ENCODE peak calls at places on chromosomes 11 and 22, in five cellular contexts. E, M, R, J and P are unnamed samples.

GRCh38 chr11:19429108-19429760 is 188.5 kb upstream of the E2F8 start:
- DNase-seq in E (no peak), M (no peak), R (no peak), J (no peak), P (no peak)

GRCh38 chr11:76166314-76166713 is 40.0 kb downstream of the WNT11 start:
- DNase-seq in E (no peak), M (no peak), R (no peak), J (no peak), P (peak; percentile 50)

GRCh38 chr11:2209370-2209801 is 37.8 kb upstream of the TH start:
- DNase-seq in E (no peak), M (no peak), R (no peak), J (peak; percentile 41), P (no peak)

GRCh38 chr11:282630-283360 is 4.6 kb downstream of the NLRP6 start:
- DNase-seq in E (no peak), M (no peak), R (no peak), J (peak; percentile 43), P (no peak)

GRCh38 chr11:62974848-62975522 is 9.8 kb downstream of the SLC22A6 start:
- DNase-seq in E (no peak), M (no peak), R (no peak), J (peak; percentile 67), P (no peak)

GRCh38 chr11:2578006-2578933 is 121.5 kb downstream of the KCNQ1OT1 start:
- DNase-seq in E (no peak), M (no peak), R (no peak), J (no peak), P (no peak)

GRCh38 chr11:13271060-13271693 is 6.4 kb upstream of the BMAL1 start:
- DNase-seq in E (no peak), M (no peak), R (no peak), J (no peak), P (no peak)

GRCh38 chr11:2801711-2802388 is 83.7 kb downstream of the CDKN1C start:
- DNase-seq in E (no peak), M (no peak), R (no peak), J (peak; percentile 44), P (no peak)

GRCh38 chr22:44956835-44957234 is 53.0 kb downstream of the PHF21B start:
- DNase-seq in E (no peak), M (no peak), R (no peak), J (no peak), P (no peak)

GRCh38 chr11:48093795-48094642 is 113.7 kb downstream of the PTPRJ start:
- DNase-seq in E (peak; percentile 78), M (no peak), R (no peak), J (peak; percentile 8), P (peak; percentile 25)

GRCh38 chr11:93166867-93167266 is 30.9 kb downstream of the SLC36A4 start:
- DNase-seq in E (no peak), M (no peak), R (no peak), J (no peak), P (no peak)

GRCh38 chr11:96168623-96169022 is 174.4 kb downstream of the MAML2 start:
- DNase-seq in E (peak; percentile 93), M (no peak), R (peak; percentile 46), J (no peak), P (peak; percentile 96)

GRCh38 chr22:32245042-32245441 is 10.1 kb downstream of the SLC5A4 start:
- DNase-seq in E (no peak), M (no peak), R (no peak), J (no peak), P (no peak)

GRCh38 chr11:47057374-47057773 is 119.3 kb downstream of the ARFGAP2 start:
- DNase-seq in E (no peak), M (no peak), R (no peak), J (no peak), P (peak; percentile 46)

GRCh38 chr11:31325162-31325561 is 44.4 kb downstream of the DCDC1 start:
- DNase-seq in E (peak; percentile 44), M (no peak), R (peak; percentile 14), J (no peak), P (peak; percentile 56)

GRCh38 chr11:9731256-9731655 is 67.4 kb downstream of the SWAP70 start:
- DNase-seq in E (no peak), M (no peak), R (no peak), J (no peak), P (no peak)

GRCh38 chr22:49462795-49463194 is 364.9 kb downstream of the BRD1 start:
- DNase-seq in E (no peak), M (no peak), R (no peak), J (no peak), P (no peak)

GRCh38 chr11:62431171-62431895 is 12.5 kb downstream of the SCGB1A1 start:
- DNase-seq in E (peak; percentile 92), M (no peak), R (peak; percentile 20), J (no peak), P (peak; percentile 87)

GRCh38 chr11:134033696-134034491 is 35.0 kb upstream of the JAM3 start:
- DNase-seq in E (peak; percentile 85), M (peak; percentile 72), R (peak; percentile 69), J (peak; percentile 78), P (peak; percentile 91)

GRCh38 chr22:46076651-46077339 is 73.5 kb upstream of the PPARA start:
- DNase-seq in E (peak; percentile 37), M (no peak), R (no peak), J (no peak), P (no peak)

GRCh38 chr22:29994027-29994715 is 86.1 kb upstream of the HORMAD2 start:
- DNase-seq in E (peak; percentile 89), M (no peak), R (peak; percentile 53), J (no peak), P (peak; percentile 74)

GRCh38 chr11:47179655-47179991 is 2.9 kb upstream of the ARFGAP2 start:
- DNase-seq in E (peak; percentile 35), M (peak; percentile 32), R (peak; percentile 65), J (peak; percentile 65), P (peak; percentile 66)

GRCh38 chr11:119368121-119369034 is 13.1 kb downstream of the USP2 start:
- DNase-seq in E (peak; percentile 34), M (no peak), R (no peak), J (no peak), P (peak; percentile 48)

GRCh38 chr11:78219493-78220217 is 30.9 kb downstream of the USP35 start:
- DNase-seq in E (no peak), M (no peak), R (no peak), J (no peak), P (no peak)

GRCh38 chr11:33479216-33479615 is 221.4 kb downstream of the C11orf91 start:
- DNase-seq in E (no peak), M (no peak), R (no peak), J (no peak), P (no peak)

GRCh38 chr22:38305481-38306448 is 11.5 kb downstream of the CSNK1E start:
- DNase-seq in E (peak; percentile 54), M (no peak), R (no peak), J (no peak), P (peak; percentile 55)

GRCh38 chr11:6612008-6612815 is at the start of gene TAF10:
- DNase-seq in E (peak; percentile 96), M (peak; percentile 90), R (peak; percentile 98), J (peak; percentile 92), P (peak; percentile 98)
- H2AK5ac ChIP-seq in E (peak within 1 kb of the TSS; percentile 93), M (no peak within 1 kb of the TSS), R (peak within 1 kb of the TSS; percentile 80), J (peak within 1 kb of the TSS; percentile 19), P (peak within 1 kb of the TSS; percentile 56)

DNA sequence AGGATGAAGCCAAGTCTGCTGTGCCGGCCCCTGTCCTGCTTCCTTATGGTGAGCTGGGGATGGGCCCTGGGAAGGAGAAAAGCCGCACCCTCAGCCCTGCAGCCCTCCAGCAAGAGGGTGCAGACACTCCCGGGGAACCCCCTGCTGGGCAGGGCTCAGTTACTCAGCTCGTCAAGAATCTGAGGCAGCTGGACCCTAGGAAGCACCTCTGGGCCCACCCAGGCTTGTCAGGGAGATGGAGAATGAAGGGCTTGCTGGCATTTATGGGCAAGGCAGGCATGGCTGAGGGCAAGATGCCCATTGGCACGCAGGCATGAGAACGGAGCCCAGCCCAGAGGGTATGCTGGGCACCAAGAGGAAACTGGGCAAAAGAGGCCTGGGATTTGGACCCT is 12.9 kb downstream of the RELT start:
- DNase-seq in E (no peak), M (no peak), R (no peak), J (no peak), P (no peak)
- H3K4me3 ChIP-seq in E (no peak overlapping the region), M (no peak overlapping the region), R (no peak overlapping the region), J (no peak overlapping the region), P (no peak overlapping the region)

GRCh38 chr11:44466531-44467179 is 98.8 kb upstream of the CD82 start:
- DNase-seq in E (no peak), M (no peak), R (no peak), J (no peak), P (no peak)

GRCh38 chr11:44469412-44469811 is 96.1 kb upstream of the CD82 start:
- DNase-seq in E (no peak), M (no peak), R (no peak), J (no peak), P (no peak)

GRCh38 chr11:44468338-44468988 is 97.0 kb upstream of the CD82 start:
- DNase-seq in E (no peak), M (no peak), R (no peak), J (no peak), P (no peak)

GRCh38 chr11:44467413-44467812 is 98.0 kb upstream of the CD82 start:
- DNase-seq in E (no peak), M (no peak), R (no peak), J (no peak), P (no peak)

DNA sequence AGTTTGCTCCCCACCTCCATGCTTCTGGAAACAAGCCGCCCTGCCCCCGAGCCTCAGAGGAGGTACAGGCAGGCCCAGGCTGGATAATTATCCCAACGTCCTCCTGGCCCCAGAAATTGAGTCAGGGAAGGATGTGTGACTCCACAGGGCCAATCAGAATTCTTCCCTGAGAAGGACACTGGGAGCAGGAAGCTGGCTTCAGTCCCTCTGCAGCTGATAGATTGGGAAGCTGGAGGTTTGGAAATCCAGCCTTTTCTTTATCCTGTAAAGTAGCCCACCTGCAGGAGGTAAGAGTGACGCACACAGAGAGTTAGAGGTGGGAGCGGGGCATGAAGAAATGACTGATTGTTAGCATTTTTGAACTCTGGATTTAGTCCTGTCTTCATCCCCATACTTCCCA is 97.5 kb upstream of the CD82 start:
- DNase-seq in E (no peak), M (no peak), R (no peak), J (no peak), P (no peak)
- H3K14ac ChIP-seq in E (no peak overlapping the region), M (no peak overlapping the region), R (no peak overlapping the region), J (no peak overlapping the region), P (no peak overlapping the region)

GRCh38 chr11:44858796-44859527 is 91.7 kb downstream of the TP53I11 start:
- DNase-seq in E (no peak), M (no peak), R (no peak), J (no peak), P (peak; percentile 20)

GRCh38 chr11:44859528-44859925 is 91.2 kb downstream of the TP53I11 start:
- DNase-seq in E (no peak), M (no peak), R (no peak), J (no peak), P (no peak)

GRCh38 chr11:44860967-44861828 is 89.5 kb downstream of the TP53I11 start:
- DNase-seq in E (no peak), M (no peak), R (no peak), J (no peak), P (no peak)

GRCh38 chr11:44861829-44862545 is 88.7 kb downstream of the TP53I11 start:
- DNase-seq in E (peak; percentile 99), M (no peak), R (peak; percentile 57), J (no peak), P (peak; percentile 98)

DNA sequence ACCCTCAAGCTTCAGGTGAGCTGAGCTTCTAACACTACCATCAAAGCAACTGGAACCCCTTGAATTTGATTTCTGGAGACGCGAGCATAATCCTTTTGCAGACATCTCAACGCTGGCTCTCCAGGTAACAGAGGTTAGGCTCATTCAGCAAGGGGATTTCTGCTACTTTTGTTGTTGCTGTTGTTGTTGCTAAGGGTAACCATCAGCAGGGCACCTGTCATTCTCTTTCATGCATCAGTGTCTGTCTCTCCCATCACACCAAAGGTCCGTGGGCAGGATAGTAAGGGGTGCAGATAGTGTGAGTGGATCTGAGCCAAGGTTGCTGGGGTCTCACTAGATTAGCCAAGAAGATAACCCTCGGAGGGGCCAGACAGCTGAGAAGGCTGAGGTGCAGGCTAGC is 90.3 kb downstream of the TP53I11 start:
- DNase-seq in E (no peak), M (no peak), R (no peak), J (no peak), P (no peak)
- H2AK5ac ChIP-seq in E (peak overlapping the region; percentile 84), M (no peak overlapping the region), R (no peak overlapping the region), J (peak overlapping the region; percentile 2), P (peak overlapping the region; percentile 51)